ENCODE peak calls at places on chromosomes 16 and 17, in six cellular contexts. M, B, T, Z, Q and S are unnamed samples.
A peak's percentile ranks its signal among the peaks of the same experiment; 100 is the strongest.

GRCh38 chr17:27532269-27533067 is 76.2 kb downstream of the KSR1 start:
- DNase-seq in M (peak; percentile 75), B (no peak), T (peak; percentile 48), Z (no peak), Q (no peak), S (no peak)

GRCh38 chr17:70130274-70130673 is 39.1 kb upstream of the KCNJ2 start:
- DNase-seq in M (no peak), B (no peak), T (no peak), Z (no peak), Q (no peak), S (no peak)

GRCh38 chr16:14337303-14338191 is 266.4 kb downstream of the MRTFB start:
- DNase-seq in M (no peak), B (no peak), T (no peak), Z (no peak), Q (no peak), S (peak; percentile 43)

GRCh38 chr16:85778873-85779272 is 20.5 kb downstream of the EMC8 start:
- DNase-seq in M (no peak), B (no peak), T (peak; percentile 2), Z (peak; percentile 12), Q (no peak), S (no peak)

GRCh38 chr16:6447046-6447445 is 885.6 kb upstream of the RBFOX1 start:
- DNase-seq in M (no peak), B (no peak), T (no peak), Z (no peak), Q (no peak), S (no peak)

GRCh38 chr16:67246081-67246944 is 968 bp downstream of the FHOD1 start:
- DNase-seq in M (peak; percentile 93), B (peak; percentile 81), T (peak; percentile 82), Z (peak; percentile 36), Q (peak; percentile 70), S (peak; percentile 55)

GRCh38 chr17:21823643-21824042 is 131.3 kb downstream of the KCNJ18 start:
- DNase-seq in M (no peak), B (no peak), T (no peak), Z (no peak), Q (no peak), S (no peak)

GRCh38 chr17:78240012-78240655 is 8.7 kb downstream of the TMEM235 start:
- DNase-seq in M (no peak), B (no peak), T (no peak), Z (no peak), Q (no peak), S (no peak)

GRCh38 chr17:82414548-82415281 is 3.4 kb upstream of the HEXD start:
- DNase-seq in M (peak; percentile 81), B (peak; percentile 41), T (peak; percentile 81), Z (peak; percentile 40), Q (no peak), S (no peak)

GRCh38 chr17:63772801-63773271 is 561 bp downstream of the CCDC47 start:
- DNase-seq in M (no peak), B (peak; percentile 10), T (no peak), Z (no peak), Q (no peak), S (no peak)

GRCh38 chr16:85279402-85279801 is 167.1 kb upstream of the CIBAR2 start:
- DNase-seq in M (no peak), B (no peak), T (no peak), Z (no peak), Q (no peak), S (no peak)

GRCh38 chr17:6755731-6756184 is at the start of gene XAF1:
- DNase-seq in M (no peak), B (peak; percentile 25), T (peak; percentile 49), Z (peak; percentile 26), Q (no peak), S (no peak)

GRCh38 chr16:1913327-1914083 is 4.7 kb downstream of the HS3ST6 start:
- DNase-seq in M (peak; percentile 67), B (no peak), T (no peak), Z (no peak), Q (peak; percentile 51), S (peak; percentile 20)

GRCh38 chr17:29581583-29582253 is 7.7 kb downstream of the GIT1 start:
- DNase-seq in M (no peak), B (no peak), T (no peak), Z (no peak), Q (no peak), S (no peak)

GRCh38 chr16:50591800-50592771 is 43.9 kb downstream of the NKD1 start:
- DNase-seq in M (peak; percentile 95), B (no peak), T (peak; percentile 78), Z (no peak), Q (peak; percentile 31), S (no peak)

GRCh38 chr16:70257391-70257790 is 5.7 kb upstream of the EXOSC6 start:
- DNase-seq in M (no peak), B (no peak), T (no peak), Z (no peak), Q (no peak), S (no peak)

GRCh38 chr16:87201052-87201451 is 116.1 kb downstream of the C16orf95 start:
- DNase-seq in M (peak; percentile 30), B (peak; percentile 89), T (peak; percentile 74), Z (no peak), Q (no peak), S (no peak)

GRCh38 chr17:77722366-77722765 is 236.1 kb upstream of the TNRC6C start:
- DNase-seq in M (no peak), B (no peak), T (no peak), Z (no peak), Q (no peak), S (no peak)

GRCh38 chr17:77959926-77960521 is 1.5 kb downstream of the TNRC6C start:
- DNase-seq in M (no peak), B (no peak), T (no peak), Z (no peak), Q (no peak), S (no peak)

GRCh38 chr17:45357364-45357997 is 40.7 kb upstream of the MAP3K14 start:
- DNase-seq in M (no peak), B (no peak), T (no peak), Z (no peak), Q (no peak), S (no peak)

GRCh38 chr17:54956802-54957201 is 11.7 kb downstream of the COX11 start:
- DNase-seq in M (no peak), B (no peak), T (no peak), Z (no peak), Q (no peak), S (no peak)

GRCh38 chr16:89426736-89427525 is 63.4 kb downstream of the ANKRD11 start:
- DNase-seq in M (no peak), B (peak; percentile 38), T (no peak), Z (no peak), Q (no peak), S (no peak)

GRCh38 chr16:82181456-82182185 is 11.6 kb upstream of the MPHOSPH6 start:
- DNase-seq in M (no peak), B (no peak), T (no peak), Z (no peak), Q (peak; percentile 40), S (peak; percentile 43)

GRCh38 chr17:5826384-5826783 is 242.1 kb upstream of the NLRP1 start:
- DNase-seq in M (no peak), B (peak; percentile 5), T (no peak), Z (no peak), Q (no peak), S (no peak)

GRCh38 chr17:45262516-45263476 is 902 bp upstream of the SPATA32 start:
- DNase-seq in M (no peak), B (no peak), T (no peak), Z (no peak), Q (no peak), S (no peak)

GRCh38 chr17:81129711-81130367 is 35.5 kb upstream of the PVALEF start:
- DNase-seq in M (no peak), B (no peak), T (no peak), Z (no peak), Q (no peak), S (no peak)

GRCh38 chr16:88503374-88503770 is 50.3 kb downstream of the ZFPM1 start:
- DNase-seq in M (peak; percentile 50), B (no peak), T (no peak), Z (no peak), Q (no peak), S (no peak)